ENCODE peak calls at places on chromosomes 2 and 18, in four cellular contexts. One of them, this sample, is unnamed.

GRCh38 chr18:8559612-8560011 is 49.6 kb upstream of the RAB12 start:
- DNase-seq in HepG2: no peak
- DNase-seq in HEK293T: no peak
- DNase-seq in NT2/D1: no peak
- DNase-seq in this sample: no peak

GRCh38 chr2:181058378-181059269 is 78.2 kb downstream of the UBE2E3 start:
- DNase-seq in HepG2: peak
- DNase-seq in HEK293T: no peak
- DNase-seq in NT2/D1: no peak
- DNase-seq in this sample: no peak

GRCh38 chr2:130873700-130874346 is 37.1 kb downstream of the ARHGEF4 start:
- DNase-seq in HepG2: peak
- DNase-seq in HEK293T: peak
- DNase-seq in NT2/D1: peak
- DNase-seq in this sample: peak

GRCh38 chr2:37858197-37858711 is 66.8 kb upstream of the RMDN2 start:
- DNase-seq in HepG2: no peak
- DNase-seq in HEK293T: no peak
- DNase-seq in NT2/D1: no peak
- DNase-seq in this sample: no peak

GRCh38 chr2:71897836-71898235 is 249.8 kb downstream of the CYP26B1 start:
- DNase-seq in HepG2: no peak
- DNase-seq in HEK293T: peak
- DNase-seq in NT2/D1: no peak
- DNase-seq in this sample: peak

GRCh38 chr2:86297382-86298147 is 39.9 kb downstream of the REEP1 start:
- DNase-seq in HepG2: no peak
- DNase-seq in HEK293T: no peak
- DNase-seq in NT2/D1: no peak
- DNase-seq in this sample: no peak

GRCh38 chr2:218582085-218582484 is 13.4 kb downstream of the CNOT9 start:
- DNase-seq in HepG2: no peak
- DNase-seq in HEK293T: no peak
- DNase-seq in NT2/D1: no peak
- DNase-seq in this sample: no peak

GRCh38 chr2:30321466-30321865 is 90.1 kb downstream of the LBH start:
- DNase-seq in HepG2: no peak
- DNase-seq in HEK293T: no peak
- DNase-seq in NT2/D1: no peak
- DNase-seq in this sample: no peak

GRCh38 chr2:191620144-191620543 is 57.8 kb upstream of the NABP1 start:
- DNase-seq in HepG2: no peak
- DNase-seq in HEK293T: no peak
- DNase-seq in NT2/D1: no peak
- DNase-seq in this sample: no peak

GRCh38 chr18:54888933-54889332 is 60.7 kb downstream of the RAB27B start:
- DNase-seq in HepG2: no peak
- DNase-seq in HEK293T: no peak
- DNase-seq in NT2/D1: no peak
- DNase-seq in this sample: no peak

GRCh38 chr2:221571391-221572179 is 519 bp downstream of the EPHA4 start:
- DNase-seq in HepG2: no peak
- DNase-seq in HEK293T: peak
- DNase-seq in NT2/D1: no peak
- DNase-seq in this sample: peak

GRCh38 chr2:221572180-221572820 is at the start of gene EPHA4:
- DNase-seq in HepG2: no peak
- DNase-seq in HEK293T: peak
- DNase-seq in NT2/D1: peak
- DNase-seq in this sample: peak

GRCh38 chr2:221569342-221570278 is 2.5 kb downstream of the EPHA4 start:
- DNase-seq in HepG2: no peak
- DNase-seq in HEK293T: no peak
- DNase-seq in NT2/D1: no peak
- DNase-seq in this sample: peak

GRCh38 chr2:221571108-221571390 is 1.1 kb downstream of the EPHA4 start:
- DNase-seq in HepG2: no peak
- DNase-seq in HEK293T: no peak
- DNase-seq in NT2/D1: no peak
- DNase-seq in this sample: no peak

GRCh38 chr2:221570321-221571107 is 1.6 kb downstream of the EPHA4 start:
- DNase-seq in HepG2: no peak
- DNase-seq in HEK293T: peak
- DNase-seq in NT2/D1: no peak
- DNase-seq in this sample: peak
- TF ChIP-seq SUZ12 in HepG2: no peak
- TF ChIP-seq SUZ12 in HEK293T: no peak
- TF ChIP-seq SUZ12 in NT2/D1: no peak
- TF ChIP-seq SUZ12 in this sample: peak

DNA sequence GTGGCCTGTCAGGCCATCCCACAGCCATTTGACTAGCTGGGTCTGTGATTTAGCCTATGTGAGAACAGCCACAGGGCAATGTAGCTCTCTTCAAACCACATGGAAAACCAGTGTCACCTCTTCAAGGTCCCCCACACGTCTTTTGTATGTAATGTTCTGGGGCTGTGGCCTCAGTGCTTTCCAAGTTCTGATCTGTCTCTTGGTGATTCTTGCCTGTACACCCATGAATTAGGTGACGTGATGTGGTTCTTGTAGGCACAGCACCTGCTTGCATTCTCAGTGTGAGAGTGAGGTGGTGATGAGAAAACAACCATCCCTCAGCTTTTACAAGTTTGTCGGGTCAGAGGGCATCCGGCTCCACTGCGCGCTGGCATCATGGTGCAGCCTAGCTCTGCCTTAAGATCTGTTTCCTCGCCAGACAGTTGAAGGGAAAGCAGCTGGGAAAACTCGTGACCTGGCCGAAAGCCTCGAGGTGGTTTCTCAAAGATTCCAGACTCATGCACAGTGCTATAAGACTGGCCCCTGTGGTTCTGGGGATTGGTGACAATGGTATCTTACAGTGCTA is 125.8 kb downstream of the TANC1 start:
- DNase-seq in HepG2: no peak
- DNase-seq in HEK293T: no peak
- DNase-seq in NT2/D1: no peak
- DNase-seq in this sample: no peak
- TF ChIP-seq SUZ12 in HepG2: no peak
- TF ChIP-seq SUZ12 in HEK293T: no peak
- TF ChIP-seq SUZ12 in NT2/D1: no peak
- TF ChIP-seq SUZ12 in this sample: no peak

GRCh38 chr2:61660511-61661388 is 122.6 kb upstream of the XPO1 start:
- DNase-seq in HepG2: peak
- DNase-seq in HEK293T: no peak
- DNase-seq in NT2/D1: no peak
- DNase-seq in this sample: no peak

GRCh38 chr2:61662990-61663389 is 124.8 kb upstream of the XPO1 start:
- DNase-seq in HepG2: no peak
- DNase-seq in HEK293T: no peak
- DNase-seq in NT2/D1: no peak
- DNase-seq in this sample: no peak

GRCh38 chr2:61664190-61664589 is 126.0 kb upstream of the XPO1 start:
- DNase-seq in HepG2: no peak
- DNase-seq in HEK293T: no peak
- DNase-seq in NT2/D1: no peak
- DNase-seq in this sample: no peak

DNA sequence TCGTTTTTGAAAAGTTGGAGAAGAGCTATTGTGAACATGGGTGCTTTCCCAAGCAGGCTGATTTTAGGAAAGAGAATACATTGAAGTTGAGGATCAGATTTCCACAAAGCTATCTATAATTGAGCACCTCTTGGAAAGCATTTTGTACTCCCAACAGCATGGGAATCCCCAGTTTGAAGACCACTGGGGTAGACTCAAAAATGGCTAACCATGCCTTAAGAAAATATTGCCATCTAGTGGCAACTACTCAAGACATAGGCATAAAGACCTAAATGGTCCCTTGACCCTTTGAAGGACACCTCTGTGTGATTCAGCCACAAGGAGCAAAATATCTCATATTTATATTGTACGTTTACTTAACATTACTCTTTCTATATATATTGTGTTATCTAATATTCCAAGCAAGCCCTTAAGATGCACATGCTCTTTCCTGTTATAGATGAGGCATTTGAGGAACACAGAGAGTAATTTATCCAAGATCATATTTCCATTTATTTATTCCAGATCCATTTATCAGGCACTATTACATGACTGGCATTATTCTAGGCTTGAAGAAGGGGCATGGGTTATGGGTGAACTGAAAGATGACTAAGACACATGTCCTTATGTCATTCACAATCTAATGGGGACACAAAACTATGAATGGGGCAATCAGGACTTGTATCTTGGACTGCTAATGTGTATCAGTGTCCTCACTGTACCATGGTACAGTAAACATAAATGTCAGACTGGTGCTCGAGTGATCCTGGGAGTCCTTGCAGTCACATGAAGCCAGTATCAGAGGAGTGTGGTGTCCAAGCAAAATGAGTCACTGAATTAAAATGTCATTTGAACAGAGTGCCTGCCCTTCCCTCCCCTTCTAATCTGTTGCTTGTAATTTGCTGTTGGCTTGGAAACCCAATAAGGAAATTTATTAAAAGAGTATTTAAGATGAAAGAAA is 121.0 kb upstream of the XPO1 start:
- DNase-seq in HepG2: peak
- DNase-seq in HEK293T: peak
- DNase-seq in NT2/D1: peak
- DNase-seq in this sample: no peak
- TF ChIP-seq SUZ12 in HepG2: no peak
- TF ChIP-seq SUZ12 in HEK293T: no peak
- TF ChIP-seq SUZ12 in NT2/D1: no peak
- TF ChIP-seq SUZ12 in this sample: no peak

GRCh38 chr2:80091237-80091636 is 213.3 kb downstream of the LRRTM1 start:
- DNase-seq in HepG2: no peak
- DNase-seq in HEK293T: no peak
- DNase-seq in NT2/D1: no peak
- DNase-seq in this sample: no peak

GRCh38 chr2:80086831-80087230 is 217.7 kb downstream of the LRRTM1 start:
- DNase-seq in HepG2: no peak
- DNase-seq in HEK293T: no peak
- DNase-seq in NT2/D1: no peak
- DNase-seq in this sample: no peak
- TF ChIP-seq SUZ12 in HepG2: no peak
- TF ChIP-seq SUZ12 in HEK293T: no peak
- TF ChIP-seq SUZ12 in NT2/D1: no peak
- TF ChIP-seq SUZ12 in this sample: no peak

DNA sequence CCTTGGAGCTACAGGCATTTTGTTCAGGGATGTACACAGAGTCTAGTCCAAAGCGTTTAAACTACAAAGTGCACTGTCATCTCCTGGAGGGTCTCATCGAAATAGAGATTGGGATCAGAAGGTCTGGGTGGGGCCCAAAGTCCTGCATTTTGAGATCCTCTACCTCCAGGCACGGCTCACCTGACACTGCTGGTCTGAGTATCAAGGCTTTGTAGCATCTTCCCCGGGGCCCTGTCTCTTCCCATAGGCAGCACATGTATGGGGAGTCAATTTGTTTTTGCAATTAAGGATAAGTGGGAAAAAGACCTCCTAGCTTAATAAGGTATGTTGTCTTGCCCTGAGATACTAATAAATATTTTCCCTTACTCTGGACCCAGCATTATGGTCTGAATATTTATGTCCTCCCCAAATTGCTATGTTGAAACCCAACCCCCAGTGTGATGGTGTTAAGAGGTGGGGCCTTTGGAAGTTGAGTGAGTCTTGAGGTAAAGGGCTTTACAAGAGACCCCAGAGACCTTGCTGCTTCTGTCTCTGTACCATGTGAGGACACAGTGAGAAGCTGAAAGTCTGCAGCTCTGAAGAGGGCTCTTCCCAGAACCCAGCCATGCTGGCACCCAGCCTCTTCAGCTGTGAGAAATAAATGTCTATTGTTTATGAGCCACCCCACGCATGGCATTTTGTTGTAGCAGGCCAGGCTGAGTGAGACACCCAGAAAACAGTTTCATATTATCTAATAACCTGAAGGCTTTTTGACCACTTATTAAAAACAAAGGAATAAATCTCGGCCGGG is 258.7 kb upstream of the HS6ST1 start:
- DNase-seq in HepG2: no peak
- DNase-seq in HEK293T: no peak
- DNase-seq in NT2/D1: no peak
- DNase-seq in this sample: no peak
- TF ChIP-seq SUZ12 in HepG2: no peak
- TF ChIP-seq SUZ12 in HEK293T: no peak
- TF ChIP-seq SUZ12 in NT2/D1: no peak
- TF ChIP-seq SUZ12 in this sample: no peak

GRCh38 chr2:44528595-44528994 is 166.8 kb downstream of the CAMKMT start:
- DNase-seq in HepG2: no peak
- DNase-seq in HEK293T: no peak
- DNase-seq in NT2/D1: no peak
- DNase-seq in this sample: no peak
- TF ChIP-seq SUZ12 in HepG2: no peak
- TF ChIP-seq SUZ12 in HEK293T: no peak
- TF ChIP-seq SUZ12 in NT2/D1: no peak
- TF ChIP-seq SUZ12 in this sample: no peak

GRCh38 chr2:201129044-201129505 is 13.1 kb downstream of the CFLAR start:
- DNase-seq in HepG2: peak
- DNase-seq in HEK293T: no peak
- DNase-seq in NT2/D1: no peak
- DNase-seq in this sample: no peak
- TF ChIP-seq SUZ12 in HepG2: no peak
- TF ChIP-seq SUZ12 in HEK293T: no peak
- TF ChIP-seq SUZ12 in NT2/D1: no peak
- TF ChIP-seq SUZ12 in this sample: no peak